ENCODE peak calls at places on chromosome 1, in six cellular contexts. S is omental fat pad, X is stomach, R is mesothelial cell of epicardium, W is MCF 10A, A is mammary epithelial cell. D is an unnamed sample.

GRCh38 chr1:162019006-162019405 is 4.7 kb downstream of the OLFML2B start:
- DNase-seq in A (peak), W (peak), X (no peak), R (no peak), S (no peak), D (no peak)

GRCh38 chr1:167499657-167500056 is 18.7 kb downstream of the CD247 start:
- DNase-seq in R (no peak), A (no peak), S (no peak), X (no peak), W (no peak), D (peak)

GRCh38 chr1:28601696-28602095 is 9.6 kb downstream of the RAB42 start:
- DNase-seq in S (no peak), W (peak), R (no peak), X (no peak), A (peak), D (no peak)

GRCh38 chr1:208030320-208031091 is 119.6 kb upstream of the CD34 start:
- DNase-seq in R (no peak), S (no peak), A (no peak), W (no peak), X (no peak), D (no peak)

GRCh38 chr1:221291113-221291512 is 411.9 kb downstream of the HLX start:
- DNase-seq in W (no peak), A (no peak), S (no peak), R (no peak), X (no peak), D (no peak)

GRCh38 chr1:148353461-148354283 is 129.4 kb downstream of the PPIAL4G start:
- DNase-seq in W (peak), S (no peak), X (no peak), R (no peak), A (peak), D (no peak)

GRCh38 chr1:26861889-26862371 is 1.0 kb upstream of the SFN start:
- DNase-seq in A (peak), S (no peak), R (no peak), X (no peak), W (peak), D (no peak)

GRCh38 chr1:211343607-211344334 is 17.1 kb downstream of the TRAF5 start:
- DNase-seq in X (no peak), W (no peak), S (no peak), R (no peak), A (no peak), D (no peak)

GRCh38 chr1:86521522-86521891 is 25.4 kb upstream of the CLCA4 start:
- DNase-seq in W (no peak), X (no peak), S (no peak), A (no peak), R (no peak), D (no peak)

GRCh38 chr1:223363057-223363855 is 720 bp downstream of the SUSD4 start:
- DNase-seq in A (no peak), S (no peak), W (no peak), R (no peak), X (no peak), D (no peak)

GRCh38 chr1:178609015-178609414 is 96.1 kb downstream of the TEX35 start:
- DNase-seq in A (peak), S (no peak), X (no peak), R (no peak), W (peak), D (no peak)

GRCh38 chr1:64540265-64540791 is 70.4 kb downstream of the CACHD1 start:
- DNase-seq in W (no peak), R (no peak), X (no peak), A (no peak), S (no peak), D (no peak)

GRCh38 chr1:924619-925323 is 1.0 kb downstream of the SAMD11 start:
- DNase-seq in W (no peak), S (no peak), A (peak), R (no peak), X (peak), D (no peak)

GRCh38 chr1:181021811-181022434 is 747 bp downstream of the STX6 start:
- DNase-seq in X (no peak), R (peak), S (no peak), A (peak), W (peak), D (no peak)

GRCh38 chr1:230867119-230867902 is 1.0 kb downstream of the C1orf198 start:
- DNase-seq in A (peak), X (no peak), W (no peak), R (no peak), S (no peak), D (no peak)

GRCh38 chr1:2971609-2972008 is 49.7 kb upstream of the ACTRT2 start:
- DNase-seq in A (no peak), S (no peak), X (peak), R (peak), W (no peak), D (peak)

GRCh38 chr1:226048886-226049285 is 13.6 kb upstream of the H3-3A start:
- DNase-seq in W (no peak), R (no peak), A (no peak), S (no peak), X (no peak), D (no peak)

GRCh38 chr1:214764502-214764901 is 161.5 kb downstream of the CENPF start:
- DNase-seq in X (no peak), R (no peak), W (no peak), S (no peak), A (no peak), D (no peak)

GRCh38 chr1:245382981-245383380 is 228.2 kb downstream of the KIF26B start:
- DNase-seq in S (no peak), R (no peak), A (no peak), W (no peak), X (no peak), D (no peak)

GRCh38 chr1:162204883-162205132 is 135.3 kb downstream of the NOS1AP start:
- DNase-seq in A (no peak), W (no peak), S (no peak), R (no peak), X (no peak), D (no peak)

GRCh38 chr1:232250838-232251237 is 379.1 kb downstream of the SIPA1L2 start:
- DNase-seq in X (no peak), A (no peak), R (no peak), W (no peak), S (no peak), D (no peak)

GRCh38 chr1:7625401-7625800 is 145.7 kb upstream of the VAMP3 start:
- DNase-seq in X (no peak), A (no peak), W (no peak), S (no peak), R (no peak), D (no peak)

GRCh38 chr1:64965239-64966157 is 851 bp downstream of the JAK1 start:
- DNase-seq in S (peak), R (peak), A (peak), X (peak), W (peak), D (peak)

GRCh38 chr1:177858222-177858894 is 111.5 kb downstream of the SEC16B start:
- DNase-seq in S (no peak), R (no peak), X (no peak), A (no peak), W (no peak), D (no peak)

GRCh38 chr1:86739901-86740507 is 35.6 kb downstream of the SH3GLB1 start:
- DNase-seq in W (no peak), A (no peak), X (no peak), R (no peak), S (no peak), D (no peak)

GRCh38 chr1:217889401-217889800 is 258.3 kb downstream of the SPATA17 start:
- DNase-seq in S (no peak), W (peak), A (no peak), X (no peak), R (no peak), D (no peak)
- TF ChIP-seq CTCF in S (no peak), W (peak), A (peak), X (no peak), R (no peak), D (no peak)

DNA sequence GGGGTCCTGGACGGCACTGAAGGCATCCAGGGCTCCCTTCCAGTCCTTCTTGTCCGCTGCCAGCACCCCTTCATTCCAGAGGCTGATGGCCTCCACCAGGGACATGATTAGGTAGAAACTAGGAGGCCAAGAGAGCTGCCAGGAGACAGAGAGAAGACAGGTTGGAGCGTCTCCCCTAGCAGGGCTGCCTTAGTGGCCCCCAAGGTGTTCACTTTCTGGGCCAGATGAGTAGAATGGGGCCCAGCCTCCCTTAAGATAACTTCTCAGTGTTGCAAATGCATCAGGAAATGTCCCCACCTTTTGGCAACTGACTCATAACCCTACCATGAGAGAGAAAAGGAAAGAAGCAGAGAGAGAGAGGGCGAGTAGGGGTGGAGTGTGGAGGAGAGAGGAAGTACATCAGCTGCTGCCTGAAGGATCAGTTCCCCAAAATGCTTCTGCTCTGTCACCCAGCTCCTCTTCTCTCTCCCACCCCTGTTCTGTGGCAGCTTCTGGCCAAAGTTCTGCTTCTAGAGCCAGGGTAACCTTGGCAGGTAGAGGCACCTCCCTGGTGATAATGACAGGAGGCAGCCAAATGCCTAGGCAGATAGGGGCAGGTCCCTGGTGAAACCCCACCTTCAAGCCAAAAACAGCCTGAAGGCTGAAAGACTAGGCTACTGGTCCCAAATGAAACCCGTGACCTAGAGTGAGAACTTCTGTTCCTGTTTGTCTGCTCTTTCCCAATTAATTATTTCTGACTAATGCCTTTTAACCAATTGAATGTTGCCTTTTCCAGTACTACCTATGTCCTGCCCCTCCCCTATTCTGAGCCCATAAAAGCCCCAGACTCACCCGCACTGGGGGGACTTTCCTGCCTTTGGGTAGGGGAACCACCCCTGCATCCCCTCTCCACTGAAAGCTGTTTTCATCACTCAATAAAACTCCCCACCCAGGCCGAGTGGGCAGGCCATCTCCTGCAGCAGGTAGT is at the start of gene NCF2:
- DNase-seq in S (no peak), X (peak), A (peak), R (no peak), W (peak), D (peak)
- TF ChIP-seq CTCF in S (no peak), X (no peak), A (no peak), R (no peak), W (no peak), D (no peak)

GRCh38 chr1:199453731-199454130 is 573.8 kb upstream of the NR5A2 start:
- DNase-seq in R (no peak), X (no peak), S (no peak), W (no peak), A (no peak), D (no peak)
- TF ChIP-seq CTCF in R (no peak), X (no peak), S (no peak), W (no peak), A (no peak), D (no peak)

DNA sequence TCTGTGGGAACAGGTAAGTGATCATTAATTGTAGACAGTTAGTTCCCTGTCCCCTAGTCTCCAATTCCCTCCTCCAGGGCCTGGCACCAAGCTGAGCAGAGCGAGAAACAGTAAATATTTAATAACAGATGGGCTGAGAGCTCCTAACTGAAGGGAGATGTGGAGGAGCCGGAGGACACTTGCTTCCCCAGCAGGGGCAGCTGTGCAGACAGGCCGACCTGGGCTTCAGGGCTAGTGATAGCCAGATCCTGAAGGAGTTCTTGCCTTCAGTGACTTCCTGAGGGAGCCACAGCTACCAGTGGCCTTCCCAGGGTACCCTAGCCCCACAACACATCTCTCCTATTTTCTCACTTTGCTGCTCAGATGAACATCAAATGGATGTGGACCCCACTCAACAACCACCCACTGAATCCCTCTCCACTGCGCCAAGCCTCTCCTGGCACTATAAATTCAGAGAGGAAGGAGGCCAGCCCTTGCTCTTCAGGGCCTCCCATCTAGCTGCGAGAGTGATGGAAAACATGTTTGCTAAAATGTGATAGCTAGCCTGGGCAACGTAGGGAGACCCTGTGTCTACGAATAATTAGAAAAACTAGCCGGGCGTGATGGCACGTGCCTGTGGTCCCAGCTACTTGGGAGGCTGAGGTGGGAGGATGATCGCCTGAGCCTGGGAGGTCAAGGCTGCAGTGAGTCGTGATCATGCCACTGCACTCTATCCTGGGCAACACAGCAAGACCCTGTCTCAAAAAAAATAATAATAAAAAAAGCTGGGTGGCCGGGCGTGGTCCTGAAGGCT is 26.9 kb upstream of the SYNC start:
- DNase-seq in A (no peak), S (no peak), W (no peak), X (no peak), R (no peak), D (no peak)
- TF ChIP-seq CTCF in A (no peak), S (no peak), W (no peak), X (no peak), R (no peak), D (no peak)

GRCh38 chr1:201783572-201783971 is 45.4 kb upstream of the IPO9 start:
- DNase-seq in A (no peak), S (no peak), W (no peak), R (no peak), X (no peak), D (no peak)
- TF ChIP-seq CTCF in A (peak), S (no peak), W (no peak), R (no peak), X (no peak), D (no peak)

GRCh38 chr1:21333824-21334213 is 43.6 kb upstream of the ECE1 start:
- DNase-seq in A (no peak), W (no peak), S (no peak), R (no peak), X (no peak), D (no peak)
- TF ChIP-seq CTCF in A (no peak), W (no peak), S (no peak), R (no peak), X (no peak), D (no peak)

D was measured in activated B cell treated with CpG ODN at 0.5 μM for 24 hours.